ENCODE peak calls at places on chromosomes 2 and 18, in ten cellular contexts. E is heart right ventricle, U is tibial artery, G is cardiac fibroblast, S is spleen, T is endothelial cell, L is foreskin fibroblast, M is astrocyte of the spinal cord, K is HFF-Myc, H is IMR-90. J is an unnamed sample.

GRCh38 chr2:233542507-233542906 is 24.1 kb downstream of the USP40 start:
- DNase-seq in E (no peak), U (no peak), G (peak), S (no peak), T (no peak), L (peak), M (no peak), K (no peak), H (peak), J (no peak)

GRCh38 chr2:133452146-133452545 is 116.1 kb downstream of the NCKAP5 start:
- DNase-seq in E (no peak), U (no peak), G (no peak), S (no peak), T (no peak), L (no peak), M (no peak), K (no peak), H (no peak), J (no peak)

GRCh38 chr2:32718752-32719151 is 90.9 kb downstream of the TTC27 start:
- DNase-seq in E (no peak), U (no peak), G (no peak), S (no peak), T (no peak), L (no peak), M (no peak), K (no peak), H (no peak), J (no peak)

GRCh38 chr2:78979380-78980238 is 45.9 kb upstream of the REG3G start:
- DNase-seq in E (no peak), U (no peak), G (peak), S (no peak), T (peak), L (no peak), M (peak), K (no peak), H (no peak), J (no peak)

GRCh38 chr2:218323526-218324472 is 31.5 kb upstream of the TMBIM1 start:
- DNase-seq in E (no peak), U (no peak), G (peak), S (no peak), T (no peak), L (peak), M (peak), K (peak), H (peak), J (no peak)

GRCh38 chr18:3261393-3262233 is at the start of gene MYL12B:
- DNase-seq in E (peak), U (peak), G (peak), S (peak), T (peak), L (peak), M (peak), K (no peak), H (peak), J (no peak)

GRCh38 chr2:241066171-241066892 is 35.8 kb downstream of the MTERF4 start:
- DNase-seq in E (no peak), U (no peak), G (no peak), S (no peak), T (no peak), L (no peak), M (no peak), K (no peak), H (no peak), J (no peak)

GRCh38 chr2:40101076-40101688 is 322.1 kb upstream of the THUMPD2 start:
- DNase-seq in E (no peak), U (no peak), G (peak), S (no peak), T (no peak), L (peak), M (peak), K (no peak), H (peak), J (no peak)

GRCh38 chr2:47493317-47493716 is 90.4 kb downstream of the MSH2 start:
- DNase-seq in E (no peak), U (peak), G (no peak), S (no peak), T (no peak), L (no peak), M (no peak), K (no peak), H (no peak), J (no peak)

GRCh38 chr2:20624884-20625485 is 25.9 kb downstream of the HS1BP3 start:
- DNase-seq in E (no peak), U (peak), G (no peak), S (peak), T (no peak), L (no peak), M (no peak), K (no peak), H (no peak), J (peak)

GRCh38 chr18:25351773-25352628 is at the start of gene ZNF521:
- DNase-seq in E (peak), U (peak), G (peak), S (peak), T (peak), L (peak), M (peak), K (peak), H (peak), J (peak)

GRCh38 chr2:25044990-25045389 is 3.1 kb downstream of the EFR3B start:
- DNase-seq in E (no peak), U (peak), G (no peak), S (peak), T (no peak), L (no peak), M (no peak), K (no peak), H (no peak), J (no peak)

GRCh38 chr2:145812163-145812554 is 1292.2 kb upstream of the ZEB2 start:
- DNase-seq in E (no peak), U (no peak), G (no peak), S (no peak), T (no peak), L (no peak), M (no peak), K (no peak), H (no peak), J (no peak)

GRCh38 chr2:165927774-165928173 is 25.8 kb downstream of the TTC21B start:
- DNase-seq in E (no peak), U (no peak), G (no peak), S (no peak), T (no peak), L (no peak), M (no peak), K (no peak), H (no peak), J (no peak)

GRCh38 chr2:124163825-124164224 is 138.7 kb downstream of the CNTNAP5 start:
- DNase-seq in E (no peak), U (no peak), G (peak), S (no peak), T (no peak), L (no peak), M (no peak), K (no peak), H (no peak), J (no peak)

GRCh38 chr18:22268641-22269128 is 99.3 kb downstream of the GATA6 start:
- DNase-seq in E (no peak), U (no peak), G (no peak), S (no peak), T (no peak), L (no peak), M (no peak), K (no peak), H (no peak), J (no peak)

GRCh38 chr2:111100087-111100764 is 20.5 kb upstream of the BCL2L11 start:
- DNase-seq in E (no peak), U (no peak), G (no peak), S (no peak), T (no peak), L (no peak), M (no peak), K (no peak), H (no peak), J (no peak)

GRCh38 chr2:45382744-45383143 is 228.3 kb downstream of the SRBD1 start:
- DNase-seq in E (no peak), U (no peak), G (peak), S (no peak), T (no peak), L (peak), M (peak), K (peak), H (peak), J (no peak)

GRCh38 chr2:36967236-36967876 is 1.0 kb upstream of the STRN start:
- DNase-seq in E (no peak), U (no peak), G (no peak), S (no peak), T (no peak), L (no peak), M (no peak), K (no peak), H (no peak), J (no peak)

GRCh38 chr2:164737612-164738081 is 104.0 kb downstream of the COBLL1 start:
- DNase-seq in E (peak), U (no peak), G (peak), S (peak), T (peak), L (peak), M (peak), K (peak), H (peak), J (no peak)

GRCh38 chr2:46827274-46827930 is 88.2 kb downstream of the MCFD2 start:
- DNase-seq in E (no peak), U (no peak), G (no peak), S (no peak), T (no peak), L (peak), M (peak), K (no peak), H (peak), J (peak)

GRCh38 chr2:25736899-25737515 is 63.6 kb upstream of the DTNB start:
- DNase-seq in E (no peak), U (no peak), G (no peak), S (no peak), T (no peak), L (no peak), M (no peak), K (no peak), H (no peak), J (no peak)

GRCh38 chr18:73841661-73842060 is 306.0 kb downstream of the FBXO15 start:
- DNase-seq in E (no peak), U (no peak), G (no peak), S (no peak), T (no peak), L (no peak), M (no peak), K (no peak), H (no peak), J (no peak)
- TF ChIP-seq CTCF in E (no peak), U (no peak), G (peak), S (no peak), T (peak), L (peak), M (peak), K (peak), H (peak), J (peak)

GRCh38 chr2:198657520-198658121 is 800.1 kb downstream of the SATB2 start:
- DNase-seq in E (no peak), U (no peak), G (peak), S (no peak), T (peak), L (no peak), M (peak), K (no peak), H (peak), J (no peak)
- TF ChIP-seq CTCF in E (no peak), U (no peak), G (peak), S (no peak), T (peak), L (peak), M (peak), K (peak), H (peak), J (peak)

GRCh38 chr2:68905116-68905515 is 33.9 kb upstream of the BMP10 start:
- DNase-seq in E (no peak), U (no peak), G (no peak), S (no peak), T (no peak), L (no peak), M (no peak), K (no peak), H (peak), J (no peak)

GRCh38 chr2:68901199-68901515 is 30.0 kb upstream of the BMP10 start:
- DNase-seq in E (no peak), U (no peak), G (peak), S (no peak), T (no peak), L (no peak), M (no peak), K (no peak), H (peak), J (no peak)

GRCh38 chr2:68901561-68901960 is 30.4 kb upstream of the BMP10 start:
- DNase-seq in E (no peak), U (no peak), G (no peak), S (no peak), T (no peak), L (no peak), M (no peak), K (no peak), H (no peak), J (no peak)

DNA sequence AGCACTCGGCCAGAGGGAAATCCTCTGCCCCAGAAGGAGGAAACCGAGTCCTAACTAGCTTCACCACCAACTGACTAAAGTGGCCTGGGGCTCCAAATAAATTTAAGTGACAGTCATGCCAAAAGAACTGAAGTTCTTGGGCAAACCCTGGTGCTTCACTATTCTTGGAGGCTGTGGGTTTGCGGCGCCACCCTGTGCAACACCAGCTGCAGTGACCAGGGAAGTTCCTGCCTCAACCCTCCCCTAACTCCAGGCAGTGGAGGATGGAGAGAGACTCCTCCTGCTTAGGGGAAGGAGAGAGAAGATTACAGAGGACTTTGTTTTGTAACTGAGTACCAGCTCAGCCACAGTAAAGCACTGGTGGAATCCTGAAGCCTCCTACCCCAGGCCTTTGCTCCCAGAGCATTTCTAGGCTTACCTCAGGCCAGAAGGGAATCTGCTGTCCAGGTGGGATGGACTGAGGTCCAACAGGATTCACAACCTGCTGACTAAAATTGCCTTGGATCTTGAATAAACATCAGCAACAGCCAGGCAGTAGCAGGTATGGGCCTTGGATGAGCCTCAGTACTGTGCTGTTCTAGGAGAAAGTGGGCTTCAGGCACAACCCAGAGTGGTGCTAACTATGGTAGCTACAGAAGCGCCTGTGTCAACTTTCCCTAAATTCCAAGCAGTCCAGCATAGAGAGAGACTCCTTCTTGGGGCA is 29.4 kb upstream of the BMP10 start:
- DNase-seq in E (no peak), U (no peak), G (no peak), S (no peak), T (no peak), L (no peak), M (no peak), K (no peak), H (no peak), J (no peak)
- TF ChIP-seq CTCF in E (no peak), U (no peak), G (no peak), S (no peak), T (no peak), L (no peak), M (no peak), K (no peak), H (no peak), J (no peak)

GRCh38 chr18:8607776-8608682 is 1.2 kb upstream of the RAB12 start:
- DNase-seq in E (no peak), U (no peak), G (peak), S (no peak), T (no peak), L (peak), M (no peak), K (no peak), H (peak), J (no peak)
- TF ChIP-seq CTCF in E (no peak), U (no peak), G (no peak), S (no peak), T (no peak), L (no peak), M (no peak), K (no peak), H (no peak), J (no peak)

GRCh38 chr18:78770149-78771139 is 209.2 kb upstream of the SALL3 start:
- DNase-seq in E (no peak), U (no peak), G (no peak), S (no peak), T (no peak), L (no peak), M (no peak), K (no peak), H (no peak), J (no peak)
- TF ChIP-seq CTCF in E (no peak), U (no peak), G (no peak), S (no peak), T (no peak), L (no peak), M (no peak), K (no peak), H (no peak), J (no peak)

GRCh38 chr2:238259085-238260020 is 19.5 kb upstream of the HES6 start:
- DNase-seq in E (no peak), U (no peak), G (no peak), S (no peak), T (no peak), L (no peak), M (no peak), K (no peak), H (no peak), J (peak)
- TF ChIP-seq CTCF in E (no peak), U (no peak), G (peak), S (no peak), T (no peak), L (no peak), M (no peak), K (no peak), H (no peak), J (peak)

GRCh38 chr2:66897181-66897580 is 462.3 kb downstream of the MEIS1 start:
- DNase-seq in E (no peak), U (no peak), G (peak), S (no peak), T (no peak), L (peak), M (peak), K (no peak), H (peak), J (no peak)
- TF ChIP-seq CTCF in E (no peak), U (no peak), G (no peak), S (no peak), T (no peak), L (no peak), M (no peak), K (no peak), H (no peak), J (no peak)

DNA sequence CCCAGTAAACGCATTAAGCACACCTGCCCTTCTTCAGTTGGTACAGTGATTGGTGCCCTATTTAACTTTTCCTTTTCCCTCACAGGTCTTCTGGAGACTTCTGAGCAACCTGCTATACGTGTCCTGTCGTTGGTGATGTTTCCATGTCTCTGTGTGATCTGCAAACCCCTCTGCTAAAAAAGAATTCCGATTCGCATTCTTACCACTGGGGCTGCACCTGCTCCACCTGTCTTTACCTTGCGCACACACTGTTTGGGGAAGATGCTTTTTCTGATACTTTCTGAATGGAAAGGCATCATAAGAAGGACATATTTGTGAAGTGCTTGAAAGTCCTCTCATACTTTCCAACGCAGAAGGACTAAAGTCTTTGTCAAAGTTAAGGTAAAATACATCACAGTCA is 323.9 kb upstream of the SOX11 start:
- DNase-seq in E (no peak), U (no peak), G (no peak), S (no peak), T (no peak), L (no peak), M (no peak), K (no peak), H (no peak), J (no peak)
- TF ChIP-seq CTCF in E (no peak), U (no peak), G (no peak), S (no peak), T (no peak), L (no peak), M (no peak), K (no peak), H (no peak), J (no peak)

J was measured in chondrocyte.